ENCODE peak calls at places on chromosome 17, in nine cellular contexts. One of them, this sample, is unnamed.

GRCh38 chr17:43766413-43767052 is 7.9 kb upstream of the SOST start:
- DNase-seq in body of pancreas: peak
- DNase-seq in kidney epithelial cell: no peak
- DNase-seq in ovary: no peak
- DNase-seq in GM12865: peak
- DNase-seq in cardiac fibroblast: peak
- DNase-seq in pancreas: peak
- DNase-seq in adrenal gland: peak
- DNase-seq in AG10803: peak
- DNase-seq in this sample: no peak

GRCh38 chr17:78675316-78675616 is 98.1 kb upstream of the DNAH17 start:
- DNase-seq in adrenal gland: no peak
- DNase-seq in kidney epithelial cell: no peak
- DNase-seq in cardiac fibroblast: no peak
- DNase-seq in body of pancreas: no peak
- DNase-seq in AG10803: no peak
- DNase-seq in pancreas: no peak
- DNase-seq in GM12865: no peak
- DNase-seq in ovary: no peak
- DNase-seq in this sample: no peak

GRCh38 chr17:79988163-79988971 is 47.3 kb downstream of the TBC1D16 start:
- DNase-seq in AG10803: peak
- DNase-seq in ovary: peak
- DNase-seq in kidney epithelial cell: peak
- DNase-seq in cardiac fibroblast: peak
- DNase-seq in GM12865: no peak
- DNase-seq in pancreas: no peak
- DNase-seq in body of pancreas: peak
- DNase-seq in adrenal gland: peak
- DNase-seq in this sample: peak

GRCh38 chr17:35147313-35147982 is at the start of gene UNC45B:
- DNase-seq in ovary: no peak
- DNase-seq in GM12865: no peak
- DNase-seq in pancreas: no peak
- DNase-seq in body of pancreas: no peak
- DNase-seq in AG10803: no peak
- DNase-seq in cardiac fibroblast: no peak
- DNase-seq in kidney epithelial cell: no peak
- DNase-seq in adrenal gland: no peak
- DNase-seq in this sample: no peak

GRCh38 chr17:3827124-3827773 is 18.8 kb downstream of the NCBP3 start:
- DNase-seq in GM12865: peak
- DNase-seq in ovary: no peak
- DNase-seq in cardiac fibroblast: peak
- DNase-seq in body of pancreas: peak
- DNase-seq in pancreas: peak
- DNase-seq in adrenal gland: peak
- DNase-seq in AG10803: peak
- DNase-seq in kidney epithelial cell: peak
- DNase-seq in this sample: no peak

GRCh38 chr17:7739746-7740145 is 22.2 kb downstream of the DNAH2 start:
- DNase-seq in body of pancreas: no peak
- DNase-seq in adrenal gland: no peak
- DNase-seq in cardiac fibroblast: no peak
- DNase-seq in kidney epithelial cell: no peak
- DNase-seq in pancreas: no peak
- DNase-seq in AG10803: no peak
- DNase-seq in ovary: no peak
- DNase-seq in GM12865: no peak
- DNase-seq in this sample: no peak

GRCh38 chr17:30219315-30219714 is 16.2 kb downstream of the SLC6A4 start:
- DNase-seq in pancreas: no peak
- DNase-seq in AG10803: no peak
- DNase-seq in ovary: no peak
- DNase-seq in body of pancreas: no peak
- DNase-seq in GM12865: no peak
- DNase-seq in kidney epithelial cell: no peak
- DNase-seq in cardiac fibroblast: no peak
- DNase-seq in adrenal gland: no peak
- DNase-seq in this sample: no peak

GRCh38 chr17:57530026-57530425 is 215.1 kb downstream of the CCDC182 start:
- DNase-seq in body of pancreas: no peak
- DNase-seq in GM12865: no peak
- DNase-seq in adrenal gland: no peak
- DNase-seq in AG10803: peak
- DNase-seq in pancreas: no peak
- DNase-seq in cardiac fibroblast: no peak
- DNase-seq in ovary: no peak
- DNase-seq in kidney epithelial cell: no peak
- DNase-seq in this sample: no peak

GRCh38 chr17:35752471-35752870 is 568 bp downstream of the GAS2L2 start:
- DNase-seq in pancreas: peak
- DNase-seq in AG10803: no peak
- DNase-seq in body of pancreas: peak
- DNase-seq in cardiac fibroblast: no peak
- DNase-seq in kidney epithelial cell: no peak
- DNase-seq in ovary: no peak
- DNase-seq in adrenal gland: no peak
- DNase-seq in GM12865: no peak
- DNase-seq in this sample: no peak

GRCh38 chr17:42969006-42969581 is 4.8 kb upstream of the AARSD1 start:
- DNase-seq in GM12865: no peak
- DNase-seq in pancreas: no peak
- DNase-seq in kidney epithelial cell: no peak
- DNase-seq in body of pancreas: no peak
- DNase-seq in AG10803: no peak
- DNase-seq in ovary: no peak
- DNase-seq in cardiac fibroblast: peak
- DNase-seq in adrenal gland: peak
- DNase-seq in this sample: peak

DNA sequence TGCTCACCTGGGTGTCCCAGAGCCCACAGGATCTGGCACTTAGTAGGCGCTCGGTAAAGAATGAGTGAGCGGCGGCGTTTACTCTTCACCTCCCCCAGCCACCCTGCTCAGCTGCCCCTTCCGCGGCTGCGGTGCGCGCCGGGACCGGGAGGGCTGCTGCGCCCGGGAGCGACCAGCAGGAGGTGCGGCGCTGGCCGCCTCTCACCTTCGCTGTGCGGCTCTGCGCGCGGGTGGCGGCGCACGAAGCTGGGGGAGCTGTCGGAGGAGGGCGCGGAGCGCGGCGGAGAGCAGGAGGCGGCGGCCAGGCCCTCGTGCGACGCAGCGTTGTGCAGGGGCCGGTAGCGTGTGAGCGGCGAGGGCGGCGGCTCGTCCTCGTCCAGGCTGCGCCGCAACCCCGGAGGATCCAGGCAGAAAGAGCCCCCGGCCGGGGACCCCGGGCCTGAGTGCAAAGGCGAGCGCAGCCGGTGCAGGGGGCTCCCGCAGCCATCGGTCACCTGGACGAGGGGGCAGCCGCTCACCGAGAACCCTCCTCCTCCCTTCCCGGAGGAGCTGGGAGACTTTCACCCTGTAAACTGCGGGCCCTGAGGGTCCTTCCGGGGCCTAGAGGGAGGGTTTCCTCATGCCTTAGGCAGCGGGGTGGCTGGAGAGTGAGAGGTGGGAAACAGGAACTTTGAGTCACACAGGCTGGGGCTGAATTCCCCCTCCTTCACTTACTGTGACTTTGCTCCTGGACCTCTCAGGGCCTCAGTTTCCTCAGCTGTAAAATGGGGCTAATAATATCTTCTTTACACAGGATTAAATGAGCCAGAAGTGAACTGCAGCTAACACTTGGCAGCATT is 12.5 kb downstream of the SAMD14 start:
- DNase-seq in pancreas: peak
- DNase-seq in GM12865: peak
- DNase-seq in ovary: peak
- DNase-seq in cardiac fibroblast: peak
- DNase-seq in AG10803: peak
- DNase-seq in adrenal gland: peak
- DNase-seq in kidney epithelial cell: no peak
- DNase-seq in body of pancreas: peak
- DNase-seq in this sample: no peak
- H3K4me3 ChIP-seq in pancreas: no peak
- H3K4me3 ChIP-seq in GM12865: no peak
- H3K4me3 ChIP-seq in ovary: no peak
- H3K4me3 ChIP-seq in cardiac fibroblast: no peak
- H3K4me3 ChIP-seq in AG10803: no peak
- H3K4me3 ChIP-seq in adrenal gland: no peak
- H3K4me3 ChIP-seq in kidney epithelial cell: no peak
- H3K4me3 ChIP-seq in body of pancreas: no peak
- H3K4me3 ChIP-seq in this sample: peak

GRCh38 chr17:50283714-50284432 is 9.6 kb downstream of the TMEM92 start:
- DNase-seq in GM12865: no peak
- DNase-seq in body of pancreas: no peak
- DNase-seq in cardiac fibroblast: no peak
- DNase-seq in ovary: peak
- DNase-seq in kidney epithelial cell: no peak
- DNase-seq in adrenal gland: no peak
- DNase-seq in AG10803: no peak
- DNase-seq in pancreas: no peak
- DNase-seq in this sample: no peak
- TF ChIP-seq CTCF in GM12865: no peak
- TF ChIP-seq CTCF in body of pancreas: no peak
- TF ChIP-seq CTCF in cardiac fibroblast: no peak
- TF ChIP-seq CTCF in ovary: no peak
- TF ChIP-seq CTCF in kidney epithelial cell: no peak
- TF ChIP-seq CTCF in adrenal gland: no peak
- TF ChIP-seq CTCF in AG10803: no peak
- TF ChIP-seq CTCF in pancreas: no peak
- TF ChIP-seq CTCF in this sample: no peak

DNA sequence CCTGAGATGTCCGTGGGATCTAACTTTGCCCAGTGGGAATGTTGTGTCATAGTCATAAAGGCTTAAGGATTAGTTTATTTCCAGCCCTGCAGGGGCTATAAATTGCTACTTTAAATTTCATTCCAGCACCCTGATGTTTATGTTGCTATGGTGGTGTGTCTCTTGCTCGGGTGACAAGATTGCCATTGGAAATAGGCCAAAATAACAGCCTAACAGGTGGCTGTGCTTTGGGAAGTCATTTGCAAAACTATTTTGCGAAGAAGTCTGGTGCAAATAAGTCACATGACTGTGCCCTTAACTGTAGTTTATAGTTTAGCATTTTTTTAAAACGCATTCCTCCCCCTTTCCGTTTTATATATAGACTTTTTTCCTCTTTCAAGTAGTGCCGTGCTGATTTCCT is 23.1 kb downstream of the PITPNC1 start:
- DNase-seq in kidney epithelial cell: no peak
- DNase-seq in body of pancreas: no peak
- DNase-seq in adrenal gland: no peak
- DNase-seq in ovary: no peak
- DNase-seq in AG10803: no peak
- DNase-seq in cardiac fibroblast: no peak
- DNase-seq in pancreas: no peak
- DNase-seq in GM12865: no peak
- DNase-seq in this sample: no peak
- H3K4me3 ChIP-seq in kidney epithelial cell: no peak
- H3K4me3 ChIP-seq in body of pancreas: no peak
- H3K4me3 ChIP-seq in adrenal gland: no peak
- H3K4me3 ChIP-seq in ovary: no peak
- H3K4me3 ChIP-seq in AG10803: no peak
- H3K4me3 ChIP-seq in cardiac fibroblast: no peak
- H3K4me3 ChIP-seq in pancreas: no peak
- H3K4me3 ChIP-seq in GM12865: no peak
- H3K4me3 ChIP-seq in this sample: no peak

GRCh38 chr17:83099570-83100181 is 20.3 kb downstream of the METRNL start:
- DNase-seq in adrenal gland: peak
- DNase-seq in GM12865: no peak
- DNase-seq in pancreas: peak
- DNase-seq in ovary: peak
- DNase-seq in body of pancreas: peak
- DNase-seq in kidney epithelial cell: no peak
- DNase-seq in cardiac fibroblast: no peak
- DNase-seq in AG10803: peak
- DNase-seq in this sample: no peak
- TF ChIP-seq CTCF in adrenal gland: no peak
- TF ChIP-seq CTCF in GM12865: no peak
- TF ChIP-seq CTCF in pancreas: no peak
- TF ChIP-seq CTCF in ovary: no peak
- TF ChIP-seq CTCF in body of pancreas: no peak
- TF ChIP-seq CTCF in kidney epithelial cell: no peak
- TF ChIP-seq CTCF in cardiac fibroblast: no peak
- TF ChIP-seq CTCF in AG10803: no peak
- TF ChIP-seq CTCF in this sample: no peak

DNA sequence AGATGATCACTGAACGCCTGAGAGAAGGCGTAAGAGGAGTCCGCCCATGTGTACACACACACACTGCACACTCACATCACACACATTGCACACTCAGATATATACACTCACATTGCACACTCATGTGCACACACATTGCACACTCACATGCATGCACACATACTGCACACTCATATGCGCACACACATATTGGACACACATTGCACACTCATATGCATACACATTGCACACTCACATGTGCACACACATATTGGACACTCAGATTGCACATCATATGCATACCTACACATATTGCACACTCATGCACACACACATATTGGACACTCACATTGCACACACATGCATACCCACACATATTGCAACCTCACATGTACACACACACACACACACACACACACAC is 163.2 kb downstream of the WSCD1 start:
- DNase-seq in kidney epithelial cell: no peak
- DNase-seq in AG10803: no peak
- DNase-seq in GM12865: no peak
- DNase-seq in ovary: no peak
- DNase-seq in cardiac fibroblast: no peak
- DNase-seq in body of pancreas: no peak
- DNase-seq in adrenal gland: no peak
- DNase-seq in pancreas: no peak
- DNase-seq in this sample: no peak
- H3K4me3 ChIP-seq in kidney epithelial cell: no peak
- H3K4me3 ChIP-seq in AG10803: no peak
- H3K4me3 ChIP-seq in GM12865: no peak
- H3K4me3 ChIP-seq in ovary: no peak
- H3K4me3 ChIP-seq in cardiac fibroblast: no peak
- H3K4me3 ChIP-seq in body of pancreas: no peak
- H3K4me3 ChIP-seq in adrenal gland: no peak
- H3K4me3 ChIP-seq in pancreas: no peak
- H3K4me3 ChIP-seq in this sample: no peak

GRCh38 chr17:64547354-64547753 is 40.6 kb downstream of the CEP95 start:
- DNase-seq in AG10803: no peak
- DNase-seq in ovary: no peak
- DNase-seq in pancreas: no peak
- DNase-seq in cardiac fibroblast: no peak
- DNase-seq in adrenal gland: no peak
- DNase-seq in GM12865: no peak
- DNase-seq in body of pancreas: no peak
- DNase-seq in kidney epithelial cell: no peak
- DNase-seq in this sample: no peak
- TF ChIP-seq CTCF in AG10803: no peak
- TF ChIP-seq CTCF in ovary: no peak
- TF ChIP-seq CTCF in pancreas: no peak
- TF ChIP-seq CTCF in cardiac fibroblast: no peak
- TF ChIP-seq CTCF in adrenal gland: no peak
- TF ChIP-seq CTCF in GM12865: no peak
- TF ChIP-seq CTCF in body of pancreas: no peak
- TF ChIP-seq CTCF in kidney epithelial cell: no peak
- TF ChIP-seq CTCF in this sample: no peak

This sample was measured in epithelial cell of proximal tubule.